ENCODE peak calls at places on chromosomes 6 and 20, in nine cellular contexts. One of them, this sample, is unnamed.

GRCh38 chr6:114053791-114054190 is 82.8 kb upstream of the HDAC2 start:
- DNase-seq in PC-3: no peak
- DNase-seq in mammary epithelial cell: no peak
- DNase-seq in upper lobe of right lung: no peak
- DNase-seq in astrocyte of the cerebellum: no peak
- DNase-seq in A549: no peak
- DNase-seq in uterus: no peak
- DNase-seq in WERI-Rb-1: no peak
- DNase-seq in fibroblast of lung: no peak
- DNase-seq in this sample: no peak

GRCh38 chr6:31418251-31418650 is 14.9 kb downstream of the MICA start:
- DNase-seq in PC-3: no peak
- DNase-seq in mammary epithelial cell: no peak
- DNase-seq in upper lobe of right lung: no peak
- DNase-seq in astrocyte of the cerebellum: no peak
- DNase-seq in A549: no peak
- DNase-seq in uterus: no peak
- DNase-seq in WERI-Rb-1: no peak
- DNase-seq in fibroblast of lung: no peak
- DNase-seq in this sample: no peak

GRCh38 chr6:166952567-166953464 is 3.5 kb downstream of the RNASET2 start:
- DNase-seq in PC-3: no peak
- DNase-seq in mammary epithelial cell: no peak
- DNase-seq in upper lobe of right lung: no peak
- DNase-seq in astrocyte of the cerebellum: no peak
- DNase-seq in A549: no peak
- DNase-seq in uterus: no peak
- DNase-seq in WERI-Rb-1: no peak
- DNase-seq in fibroblast of lung: no peak
- DNase-seq in this sample: no peak

GRCh38 chr6:159252955-159253508 is 83.8 kb downstream of the FNDC1 start:
- DNase-seq in PC-3: peak; percentile 39
- DNase-seq in mammary epithelial cell: peak; percentile 94
- DNase-seq in upper lobe of right lung: no peak
- DNase-seq in astrocyte of the cerebellum: peak; percentile 83
- DNase-seq in A549: peak; percentile 23
- DNase-seq in uterus: peak; percentile 26
- DNase-seq in WERI-Rb-1: peak; percentile 25
- DNase-seq in fibroblast of lung: peak; percentile 81
- DNase-seq in this sample: peak; percentile 69

GRCh38 chr6:117494283-117494682 is 11.8 kb downstream of the DCBLD1 start:
- DNase-seq in PC-3: no peak
- DNase-seq in mammary epithelial cell: no peak
- DNase-seq in upper lobe of right lung: no peak
- DNase-seq in astrocyte of the cerebellum: no peak
- DNase-seq in A549: no peak
- DNase-seq in uterus: no peak
- DNase-seq in WERI-Rb-1: no peak
- DNase-seq in fibroblast of lung: no peak
- DNase-seq in this sample: peak; percentile 29

GRCh38 chr6:166306378-166307081 is 1.7 kb downstream of the PRR18 start:
- DNase-seq in PC-3: no peak
- DNase-seq in mammary epithelial cell: no peak
- DNase-seq in upper lobe of right lung: no peak
- DNase-seq in astrocyte of the cerebellum: no peak
- DNase-seq in A549: no peak
- DNase-seq in uterus: no peak
- DNase-seq in WERI-Rb-1: no peak
- DNase-seq in fibroblast of lung: no peak
- DNase-seq in this sample: no peak

GRCh38 chr20:2814587-2815051 is at the start of gene C20orf141:
- DNase-seq in PC-3: peak; percentile 99
- DNase-seq in mammary epithelial cell: peak; percentile 87
- DNase-seq in upper lobe of right lung: no peak
- DNase-seq in astrocyte of the cerebellum: peak; percentile 92
- DNase-seq in A549: peak; percentile 59
- DNase-seq in uterus: peak; percentile 63
- DNase-seq in WERI-Rb-1: peak; percentile 91
- DNase-seq in fibroblast of lung: peak; percentile 96
- DNase-seq in this sample: peak; percentile 97

GRCh38 chr6:112690497-112691202 is 343.5 kb downstream of the RFPL4B start:
- DNase-seq in PC-3: peak; percentile 39
- DNase-seq in mammary epithelial cell: no peak
- DNase-seq in upper lobe of right lung: no peak
- DNase-seq in astrocyte of the cerebellum: no peak
- DNase-seq in A549: no peak
- DNase-seq in uterus: no peak
- DNase-seq in WERI-Rb-1: no peak
- DNase-seq in fibroblast of lung: peak; percentile 85
- DNase-seq in this sample: no peak

GRCh38 chr6:167819640-167820039 is 7.1 kb upstream of the AFDN start:
- DNase-seq in PC-3: no peak
- DNase-seq in mammary epithelial cell: no peak
- DNase-seq in upper lobe of right lung: no peak
- DNase-seq in astrocyte of the cerebellum: no peak
- DNase-seq in A549: no peak
- DNase-seq in uterus: no peak
- DNase-seq in WERI-Rb-1: no peak
- DNase-seq in fibroblast of lung: no peak
- DNase-seq in this sample: no peak

GRCh38 chr6:17448165-17448564 is 54.8 kb downstream of the CAP2 start:
- DNase-seq in PC-3: no peak
- DNase-seq in mammary epithelial cell: no peak
- DNase-seq in upper lobe of right lung: no peak
- DNase-seq in astrocyte of the cerebellum: peak; percentile 73
- DNase-seq in A549: no peak
- DNase-seq in uterus: no peak
- DNase-seq in WERI-Rb-1: no peak
- DNase-seq in fibroblast of lung: peak; percentile 82
- DNase-seq in this sample: peak; percentile 57

GRCh38 chr6:83354747-83355146 is 76.1 kb downstream of the ME1 start:
- DNase-seq in PC-3: peak; percentile 19
- DNase-seq in mammary epithelial cell: no peak
- DNase-seq in upper lobe of right lung: no peak
- DNase-seq in astrocyte of the cerebellum: no peak
- DNase-seq in A549: no peak
- DNase-seq in uterus: no peak
- DNase-seq in WERI-Rb-1: no peak
- DNase-seq in fibroblast of lung: no peak
- DNase-seq in this sample: no peak

GRCh38 chr6:7617954-7618764 is 28.2 kb downstream of the SNRNP48 start:
- DNase-seq in PC-3: peak; percentile 83
- DNase-seq in mammary epithelial cell: peak; percentile 98
- DNase-seq in upper lobe of right lung: peak; percentile 73
- DNase-seq in astrocyte of the cerebellum: no peak
- DNase-seq in A549: no peak
- DNase-seq in uterus: no peak
- DNase-seq in WERI-Rb-1: no peak
- DNase-seq in fibroblast of lung: peak; percentile 66
- DNase-seq in this sample: peak; percentile 16

GRCh38 chr6:137581019-137581707 is 87.0 kb upstream of the OLIG3 start:
- DNase-seq in PC-3: no peak
- DNase-seq in mammary epithelial cell: no peak
- DNase-seq in upper lobe of right lung: no peak
- DNase-seq in astrocyte of the cerebellum: no peak
- DNase-seq in A549: no peak
- DNase-seq in uterus: no peak
- DNase-seq in WERI-Rb-1: no peak
- DNase-seq in fibroblast of lung: no peak
- DNase-seq in this sample: no peak

GRCh38 chr6:98944598-98945011 is 3.1 kb downstream of the FBXL4 start:
- DNase-seq in PC-3: peak; percentile 2
- DNase-seq in mammary epithelial cell: peak; percentile 13
- DNase-seq in upper lobe of right lung: no peak
- DNase-seq in astrocyte of the cerebellum: no peak
- DNase-seq in A549: no peak
- DNase-seq in uterus: no peak
- DNase-seq in WERI-Rb-1: no peak
- DNase-seq in fibroblast of lung: peak; percentile 69
- DNase-seq in this sample: peak; percentile 14

GRCh38 chr20:61345656-61346055 is 93.6 kb downstream of the CDH4 start:
- DNase-seq in PC-3: no peak
- DNase-seq in mammary epithelial cell: no peak
- DNase-seq in upper lobe of right lung: no peak
- DNase-seq in astrocyte of the cerebellum: no peak
- DNase-seq in A549: no peak
- DNase-seq in uterus: no peak
- DNase-seq in WERI-Rb-1: no peak
- DNase-seq in fibroblast of lung: no peak
- DNase-seq in this sample: no peak

GRCh38 chr6:125363360-125364121 is 61.8 kb upstream of the HDDC2 start:
- DNase-seq in PC-3: no peak
- DNase-seq in mammary epithelial cell: peak; percentile 21
- DNase-seq in upper lobe of right lung: peak; percentile 64
- DNase-seq in astrocyte of the cerebellum: no peak
- DNase-seq in A549: no peak
- DNase-seq in uterus: peak; percentile 58
- DNase-seq in WERI-Rb-1: peak; percentile 75
- DNase-seq in fibroblast of lung: peak; percentile 58
- DNase-seq in this sample: peak; percentile 73

GRCh38 chr6:125365230-125365629 is 63.5 kb upstream of the HDDC2 start:
- DNase-seq in PC-3: no peak
- DNase-seq in mammary epithelial cell: no peak
- DNase-seq in upper lobe of right lung: no peak
- DNase-seq in astrocyte of the cerebellum: no peak
- DNase-seq in A549: no peak
- DNase-seq in uterus: no peak
- DNase-seq in WERI-Rb-1: no peak
- DNase-seq in fibroblast of lung: no peak
- DNase-seq in this sample: no peak

GRCh38 chr6:125361868-125362267 is 60.1 kb upstream of the HDDC2 start:
- DNase-seq in PC-3: no peak
- DNase-seq in mammary epithelial cell: no peak
- DNase-seq in upper lobe of right lung: no peak
- DNase-seq in astrocyte of the cerebellum: no peak
- DNase-seq in A549: no peak
- DNase-seq in uterus: no peak
- DNase-seq in WERI-Rb-1: no peak
- DNase-seq in fibroblast of lung: no peak
- DNase-seq in this sample: no peak

GRCh38 chr6:125358898-125359297 is 57.1 kb upstream of the HDDC2 start:
- DNase-seq in PC-3: no peak
- DNase-seq in mammary epithelial cell: no peak
- DNase-seq in upper lobe of right lung: no peak
- DNase-seq in astrocyte of the cerebellum: no peak
- DNase-seq in A549: no peak
- DNase-seq in uterus: no peak
- DNase-seq in WERI-Rb-1: no peak
- DNase-seq in fibroblast of lung: no peak
- DNase-seq in this sample: no peak

DNA sequence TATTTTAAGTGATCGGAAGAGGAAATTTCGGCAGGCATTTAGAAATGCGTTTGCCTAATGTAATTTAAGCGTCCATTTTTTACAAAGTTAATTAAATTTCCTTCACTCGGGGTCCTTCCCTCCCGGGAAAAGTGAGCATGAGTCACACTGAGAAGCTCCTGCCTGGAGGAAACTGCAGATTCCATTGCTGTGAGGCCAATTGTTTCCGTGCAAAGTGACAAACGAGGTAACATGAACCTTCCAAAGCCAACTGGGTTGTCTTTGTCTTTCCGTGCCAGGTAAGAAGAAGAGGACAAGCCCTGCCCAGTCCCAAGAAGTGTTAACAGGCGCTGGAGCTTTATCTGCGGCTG is 61.2 kb upstream of the HDDC2 start:
- DNase-seq in PC-3: peak; percentile 44
- DNase-seq in mammary epithelial cell: peak; percentile 49
- DNase-seq in upper lobe of right lung: no peak
- DNase-seq in astrocyte of the cerebellum: peak; percentile 13
- DNase-seq in A549: no peak
- DNase-seq in uterus: no peak
- DNase-seq in WERI-Rb-1: no peak
- DNase-seq in fibroblast of lung: peak; percentile 72
- DNase-seq in this sample: peak; percentile 68
- H3K4me3 ChIP-seq in PC-3: peak overlapping the region; percentile 48
- H3K4me3 ChIP-seq in mammary epithelial cell: peak overlapping the region; percentile 52
- H3K4me3 ChIP-seq in upper lobe of right lung: peak overlapping the region; percentile 42
- H3K4me3 ChIP-seq in astrocyte of the cerebellum: peak overlapping the region; percentile 50
- H3K4me3 ChIP-seq in A549: no peak overlapping the region
- H3K4me3 ChIP-seq in uterus: peak overlapping the region; percentile 33
- H3K4me3 ChIP-seq in WERI-Rb-1: peak overlapping the region; percentile 64
- H3K4me3 ChIP-seq in fibroblast of lung: peak overlapping the region; percentile 43
- H3K4me3 ChIP-seq in this sample: peak overlapping the region; percentile 42

DNA sequence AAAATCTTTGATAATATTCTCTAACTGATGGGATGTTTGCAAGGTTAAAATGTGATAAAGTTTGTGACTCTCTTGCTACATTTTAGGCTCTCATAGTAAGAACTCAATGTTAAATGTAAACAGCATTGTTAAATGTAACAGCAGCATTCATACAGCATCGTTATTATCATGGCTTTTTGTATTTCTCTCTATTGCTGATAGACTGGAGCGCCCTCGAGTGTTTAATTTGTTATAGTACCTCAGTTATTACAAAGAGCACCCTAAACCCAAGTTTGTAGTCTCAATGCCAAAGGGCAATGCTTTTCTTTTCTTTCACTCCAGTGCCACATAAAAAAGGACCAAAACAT is 14.9 kb upstream of the TTPAL start:
- DNase-seq in PC-3: peak; percentile 72
- DNase-seq in mammary epithelial cell: peak; percentile 27
- DNase-seq in upper lobe of right lung: no peak
- DNase-seq in astrocyte of the cerebellum: peak; percentile 16
- DNase-seq in A549: peak; percentile 49
- DNase-seq in uterus: no peak
- DNase-seq in WERI-Rb-1: no peak
- DNase-seq in fibroblast of lung: peak; percentile 16
- DNase-seq in this sample: peak; percentile 29
- TF ChIP-seq CTCF in PC-3: peak; percentile 86
- TF ChIP-seq CTCF in mammary epithelial cell: peak; percentile 65
- TF ChIP-seq CTCF in upper lobe of right lung: peak; percentile 47
- TF ChIP-seq CTCF in astrocyte of the cerebellum: peak; percentile 51
- TF ChIP-seq CTCF in A549: peak; percentile 81
- TF ChIP-seq CTCF in uterus: peak; percentile 11
- TF ChIP-seq CTCF in WERI-Rb-1: peak; percentile 36
- TF ChIP-seq CTCF in fibroblast of lung: peak; percentile 35
- TF ChIP-seq CTCF in this sample: peak; percentile 44

GRCh38 chr6:128570439-128571063 is 50.2 kb upstream of the PTPRK start:
- DNase-seq in PC-3: peak; percentile 76
- DNase-seq in mammary epithelial cell: peak; percentile 35
- DNase-seq in upper lobe of right lung: no peak
- DNase-seq in astrocyte of the cerebellum: no peak
- DNase-seq in A549: no peak
- DNase-seq in uterus: no peak
- DNase-seq in WERI-Rb-1: no peak
- DNase-seq in fibroblast of lung: peak; percentile 45
- DNase-seq in this sample: peak; percentile 29
- H3K4me3 ChIP-seq in PC-3: peak overlapping the region; percentile 62
- H3K4me3 ChIP-seq in mammary epithelial cell: no peak overlapping the region
- H3K4me3 ChIP-seq in upper lobe of right lung: no peak overlapping the region
- H3K4me3 ChIP-seq in astrocyte of the cerebellum: no peak overlapping the region
- H3K4me3 ChIP-seq in A549: no peak overlapping the region
- H3K4me3 ChIP-seq in uterus: no peak overlapping the region
- H3K4me3 ChIP-seq in WERI-Rb-1: no peak overlapping the region
- H3K4me3 ChIP-seq in fibroblast of lung: no peak overlapping the region
- H3K4me3 ChIP-seq in this sample: no peak overlapping the region

DNA sequence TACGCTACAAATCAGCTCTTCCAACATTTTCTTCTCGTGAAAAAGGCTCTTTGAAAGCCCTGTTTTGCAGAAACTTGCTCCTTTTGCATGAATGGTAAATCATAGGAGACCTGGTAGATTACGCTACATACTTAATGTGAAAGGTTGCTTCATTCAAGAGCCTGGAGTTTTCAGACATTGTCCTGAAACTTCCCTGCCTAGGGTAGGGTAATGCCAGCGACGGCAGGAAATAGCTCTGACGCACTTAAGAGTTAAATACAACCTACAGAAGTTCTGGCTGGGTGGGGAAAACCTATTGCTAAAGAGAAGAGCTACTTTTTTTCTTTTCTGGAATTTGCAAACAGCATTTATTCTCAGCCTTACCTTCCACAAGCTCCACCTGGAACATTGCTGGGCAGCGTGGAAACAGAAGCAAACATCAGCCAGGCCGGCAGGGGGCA is 144.5 kb downstream of the LPA start:
- DNase-seq in PC-3: peak; percentile 74
- DNase-seq in mammary epithelial cell: peak; percentile 51
- DNase-seq in upper lobe of right lung: no peak
- DNase-seq in astrocyte of the cerebellum: peak; percentile 12
- DNase-seq in A549: peak; percentile 11
- DNase-seq in uterus: no peak
- DNase-seq in WERI-Rb-1: no peak
- DNase-seq in fibroblast of lung: no peak
- DNase-seq in this sample: no peak
- TF ChIP-seq CTCF in PC-3: peak; percentile 82
- TF ChIP-seq CTCF in mammary epithelial cell: peak; percentile 92
- TF ChIP-seq CTCF in upper lobe of right lung: peak; percentile 95
- TF ChIP-seq CTCF in astrocyte of the cerebellum: peak; percentile 95
- TF ChIP-seq CTCF in A549: no peak
- TF ChIP-seq CTCF in uterus: peak; percentile 89
- TF ChIP-seq CTCF in WERI-Rb-1: peak; percentile 90
- TF ChIP-seq CTCF in fibroblast of lung: peak; percentile 93
- TF ChIP-seq CTCF in this sample: peak; percentile 93